ENCODE peak calls at places on chromosomes 6 and 20, in four cellular contexts. One of them, this sample, is unnamed. For H3K4me1 and H3K36me3, the result is how much of the 10 kb centered on the place peaks cover.

GRCh38 chr6:16670183-16670582 is 91.1 kb downstream of the ATXN1 start:
- DNase-seq in heart right ventricle: peak
- DNase-seq in Panc1: no peak
- DNase-seq in fibroblast of lung: no peak
- DNase-seq in this sample: peak

GRCh38 chr6:5461365-5461764 is 200.1 kb downstream of the FARS2 start:
- DNase-seq in heart right ventricle: no peak
- DNase-seq in Panc1: no peak
- DNase-seq in fibroblast of lung: no peak
- DNase-seq in this sample: no peak

GRCh38 chr6:6820688-6821238 is 232.2 kb downstream of the LY86 start:
- DNase-seq in heart right ventricle: no peak
- DNase-seq in Panc1: no peak
- DNase-seq in fibroblast of lung: no peak
- DNase-seq in this sample: no peak

GRCh38 chr20:37534401-37535157 is 6.9 kb upstream of the BLCAP start:
- DNase-seq in heart right ventricle: peak
- DNase-seq in Panc1: peak
- DNase-seq in fibroblast of lung: peak
- DNase-seq in this sample: no peak

GRCh38 chr6:108489699-108490098 is 71.0 kb upstream of the FOXO3 start:
- DNase-seq in heart right ventricle: no peak
- DNase-seq in Panc1: no peak
- DNase-seq in fibroblast of lung: no peak
- DNase-seq in this sample: no peak

GRCh38 chr6:551405-551804 is 105.5 kb downstream of the HUS1B start:
- DNase-seq in heart right ventricle: no peak
- DNase-seq in Panc1: no peak
- DNase-seq in fibroblast of lung: peak
- DNase-seq in this sample: no peak

GRCh38 chr20:13105864-13106457 is 97.2 kb downstream of the SPTLC3 start:
- DNase-seq in heart right ventricle: no peak
- DNase-seq in Panc1: no peak
- DNase-seq in fibroblast of lung: peak
- DNase-seq in this sample: no peak

GRCh38 chr20:34544109-34544793 is 14.3 kb upstream of the MAP1LC3A start:
- DNase-seq in heart right ventricle: no peak
- DNase-seq in Panc1: no peak
- DNase-seq in fibroblast of lung: no peak
- DNase-seq in this sample: no peak

GRCh38 chr20:17909745-17910345 is 58.7 kb downstream of the SNX5 start:
- DNase-seq in heart right ventricle: no peak
- DNase-seq in Panc1: no peak
- DNase-seq in fibroblast of lung: no peak
- DNase-seq in this sample: no peak

GRCh38 chr6:159577564-159577963 is 115.5 kb downstream of the SOD2 start:
- DNase-seq in heart right ventricle: no peak
- DNase-seq in Panc1: no peak
- DNase-seq in fibroblast of lung: no peak
- DNase-seq in this sample: no peak

GRCh38 chr6:96659084-96659845 is 96.3 kb downstream of the FHL5 start:
- DNase-seq in heart right ventricle: no peak
- DNase-seq in Panc1: no peak
- DNase-seq in fibroblast of lung: no peak
- DNase-seq in this sample: no peak

GRCh38 chr6:13709698-13710551 is 1.7 kb downstream of the RANBP9 start:
- DNase-seq in heart right ventricle: no peak
- DNase-seq in Panc1: no peak
- DNase-seq in fibroblast of lung: peak
- DNase-seq in this sample: no peak

GRCh38 chr6:15090145-15090579 is 155.7 kb upstream of the JARID2 start:
- DNase-seq in heart right ventricle: peak
- DNase-seq in Panc1: no peak
- DNase-seq in fibroblast of lung: no peak
- DNase-seq in this sample: no peak

GRCh38 chr20:2708073-2708415 is 15.5 kb downstream of the EBF4 start:
- DNase-seq in heart right ventricle: no peak
- DNase-seq in Panc1: no peak
- DNase-seq in fibroblast of lung: no peak
- DNase-seq in this sample: no peak

GRCh38 chr20:34472246-34472925 is 43.8 kb upstream of the DYNLRB1 start:
- DNase-seq in heart right ventricle: no peak
- DNase-seq in Panc1: no peak
- DNase-seq in fibroblast of lung: peak
- DNase-seq in this sample: no peak

GRCh38 chr6:134170844-134171243 is 118.4 kb upstream of the SLC2A12 start:
- DNase-seq in heart right ventricle: no peak
- DNase-seq in Panc1: no peak
- DNase-seq in fibroblast of lung: peak
- DNase-seq in this sample: no peak

GRCh38 chr6:69427882-69428281 is 368.9 kb downstream of the LMBRD1 start:
- DNase-seq in heart right ventricle: no peak
- DNase-seq in Panc1: no peak
- DNase-seq in fibroblast of lung: no peak
- DNase-seq in this sample: no peak

GRCh38 chr20:47453167-47453782 is 48.4 kb upstream of the NCOA3 start:
- DNase-seq in heart right ventricle: no peak
- DNase-seq in Panc1: peak
- DNase-seq in fibroblast of lung: peak
- DNase-seq in this sample: no peak
- H3K4me1 ChIP-seq in heart right ventricle: under half
- H3K4me1 ChIP-seq in Panc1: under half
- H3K4me1 ChIP-seq in fibroblast of lung: under half
- H3K4me1 ChIP-seq in this sample: under half

DNA sequence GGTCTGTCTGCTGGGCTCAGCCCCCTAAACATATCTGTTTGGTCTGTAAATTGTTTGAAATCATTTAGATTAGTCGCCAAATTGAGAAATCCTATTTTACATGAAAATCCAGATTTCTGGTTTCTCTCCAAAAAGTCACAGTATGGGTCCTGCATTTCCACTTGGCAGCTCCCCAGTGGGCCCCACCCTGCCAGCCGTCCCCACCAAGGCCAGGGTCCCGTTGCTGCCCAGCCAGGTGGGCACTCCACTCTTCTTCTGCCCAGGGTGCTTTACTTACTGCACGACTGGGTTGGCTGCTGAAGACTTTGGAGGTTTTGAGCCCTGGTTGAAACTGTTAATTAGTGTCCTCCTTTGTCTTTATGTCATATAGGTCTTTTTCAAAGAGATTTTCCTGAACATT is 50.4 kb downstream of the ARFGEF2 start:
- DNase-seq in heart right ventricle: no peak
- DNase-seq in Panc1: no peak
- DNase-seq in fibroblast of lung: no peak
- DNase-seq in this sample: no peak
- H3K36me3 ChIP-seq in heart right ventricle: half or more
- H3K36me3 ChIP-seq in Panc1: under half
- H3K36me3 ChIP-seq in fibroblast of lung: under half
- H3K36me3 ChIP-seq in this sample: under half

GRCh38 chr6:42227173-42227850 is 9.7 kb upstream of the MRPS10 start:
- DNase-seq in heart right ventricle: no peak
- DNase-seq in Panc1: no peak
- DNase-seq in fibroblast of lung: no peak
- DNase-seq in this sample: no peak

GRCh38 chr6:42228305-42228704 is 10.6 kb upstream of the MRPS10 start:
- DNase-seq in heart right ventricle: no peak
- DNase-seq in Panc1: no peak
- DNase-seq in fibroblast of lung: no peak
- DNase-seq in this sample: peak

GRCh38 chr6:42225419-42225818 is 7.8 kb upstream of the MRPS10 start:
- DNase-seq in heart right ventricle: no peak
- DNase-seq in Panc1: no peak
- DNase-seq in fibroblast of lung: no peak
- DNase-seq in this sample: no peak

GRCh38 chr6:42225043-42225368 is 7.3 kb upstream of the MRPS10 start:
- DNase-seq in heart right ventricle: no peak
- DNase-seq in Panc1: no peak
- DNase-seq in fibroblast of lung: no peak
- DNase-seq in this sample: no peak

DNA sequence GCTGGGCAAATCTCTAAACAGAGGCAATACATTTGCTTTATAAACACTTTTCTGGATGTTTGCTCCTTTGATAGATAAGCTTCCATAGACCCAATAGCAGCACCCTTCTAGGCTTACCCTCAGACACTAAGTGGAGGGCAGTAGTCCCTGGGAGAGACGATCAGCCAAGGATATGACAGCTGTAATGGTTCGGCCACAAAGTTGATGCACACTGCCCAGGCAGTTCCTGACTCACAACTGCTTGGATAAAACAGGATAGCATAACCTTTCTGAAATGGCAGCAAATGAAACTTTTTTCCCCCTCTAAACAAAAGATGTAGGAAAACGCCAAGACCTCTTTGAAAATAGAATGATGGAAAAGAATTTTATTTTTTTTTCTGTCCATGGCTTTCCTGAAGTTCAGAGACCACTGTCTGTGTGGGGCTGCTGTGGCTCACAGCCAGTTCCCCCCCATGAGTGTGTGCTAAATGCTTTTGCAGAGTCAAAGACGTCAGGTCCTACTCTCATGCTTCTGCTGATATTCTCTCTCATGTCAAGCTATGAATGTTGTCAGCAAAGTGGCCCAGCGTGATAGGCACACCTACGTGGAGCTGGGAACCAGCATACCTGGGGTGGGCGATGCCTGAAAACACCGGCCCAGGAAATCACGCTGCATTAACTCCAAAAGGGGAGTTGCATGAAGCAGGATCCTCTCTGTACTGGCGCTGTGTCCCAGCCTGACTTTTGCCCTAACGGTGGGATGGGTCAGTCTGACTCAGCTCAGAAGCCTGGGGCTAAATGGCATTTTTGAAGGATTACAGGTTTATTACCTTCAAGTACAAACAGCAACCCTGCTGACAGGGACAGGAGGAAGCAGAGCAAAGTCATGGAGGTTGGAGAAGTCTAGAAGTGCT is 8.8 kb upstream of the MRPS10 start:
- DNase-seq in heart right ventricle: no peak
- DNase-seq in Panc1: peak
- DNase-seq in fibroblast of lung: peak
- DNase-seq in this sample: peak
- H3K27ac ChIP-seq in heart right ventricle: no peak
- H3K27ac ChIP-seq in Panc1: peak
- H3K27ac ChIP-seq in fibroblast of lung: peak
- H3K27ac ChIP-seq in this sample: no peak

GRCh38 chr20:61113731-61114130 is 138.3 kb upstream of the CDH4 start:
- DNase-seq in heart right ventricle: no peak
- DNase-seq in Panc1: no peak
- DNase-seq in fibroblast of lung: no peak
- DNase-seq in this sample: peak

GRCh38 chr20:61114776-61115175 is 137.3 kb upstream of the CDH4 start:
- DNase-seq in heart right ventricle: no peak
- DNase-seq in Panc1: no peak
- DNase-seq in fibroblast of lung: no peak
- DNase-seq in this sample: peak

GRCh38 chr20:61117725-61118124 is 134.3 kb upstream of the CDH4 start:
- DNase-seq in heart right ventricle: no peak
- DNase-seq in Panc1: no peak
- DNase-seq in fibroblast of lung: peak
- DNase-seq in this sample: no peak

GRCh38 chr20:61118429-61119224 is 133.4 kb upstream of the CDH4 start:
- DNase-seq in heart right ventricle: no peak
- DNase-seq in Panc1: no peak
- DNase-seq in fibroblast of lung: peak
- DNase-seq in this sample: no peak

GRCh38 chr20:61115627-61116026 is 136.4 kb upstream of the CDH4 start:
- DNase-seq in heart right ventricle: no peak
- DNase-seq in Panc1: no peak
- DNase-seq in fibroblast of lung: no peak
- DNase-seq in this sample: no peak
- H3K4me1 ChIP-seq in heart right ventricle: under half
- H3K4me1 ChIP-seq in Panc1: under half
- H3K4me1 ChIP-seq in fibroblast of lung: under half
- H3K4me1 ChIP-seq in this sample: under half

DNA sequence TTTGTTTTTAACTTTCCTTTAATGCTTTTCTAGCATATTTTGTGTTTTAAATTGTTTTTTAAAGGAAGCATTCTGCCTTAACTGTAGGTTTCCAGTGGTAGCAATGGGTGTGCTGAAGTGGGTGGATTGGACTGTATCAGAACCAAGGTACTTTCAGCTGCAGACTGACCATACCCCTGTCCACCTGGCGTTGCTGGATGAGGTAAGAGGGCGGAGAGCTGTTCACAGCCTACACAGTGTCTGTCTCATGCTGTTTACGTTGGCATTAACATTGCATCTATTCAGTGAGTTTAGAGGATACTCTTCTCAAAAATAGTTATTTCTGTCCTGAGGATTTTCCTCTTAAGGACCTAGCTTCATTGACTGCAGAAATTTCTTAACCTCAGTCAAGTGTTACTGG is 11.9 kb downstream of the NELFCD start:
- DNase-seq in heart right ventricle: no peak
- DNase-seq in Panc1: no peak
- DNase-seq in fibroblast of lung: no peak
- DNase-seq in this sample: peak
- H3K36me3 ChIP-seq in heart right ventricle: half or more
- H3K36me3 ChIP-seq in Panc1: under half
- H3K36me3 ChIP-seq in fibroblast of lung: under half
- H3K36me3 ChIP-seq in this sample: under half

This sample was measured in aorta.